ENCODE peak calls at places on chromosomes 3 and 15, in eight cellular contexts. One of them, this sample, is unnamed.

GRCh38 chr3:129315386-129315991 is 36.8 kb downstream of the HMCES start:
- DNase-seq in stimulated activated CD8-positive, alpha-beta memory T cell treated with anti-CD3 and anti-CD28 coated beads, Interleukin-4, amount 100 ng/mL, for 48 hours: peak; percentile 60
- DNase-seq in hippocampal formation: no peak
- DNase-seq in A549: peak; percentile 18
- DNase-seq in activated CD8-positive, alpha-beta memory T cell treated with anti-CD3 and anti-CD28 coated beads for 48 hours: peak; percentile 39
- DNase-seq in NCI-H345: no peak
- DNase-seq in kidney: peak; percentile 87
- DNase-seq in stomach: peak; percentile 44
- DNase-seq in this sample: no peak

GRCh38 chr3:40779039-40779438 is 254.3 kb downstream of the ZNF621 start:
- DNase-seq in stimulated activated CD8-positive, alpha-beta memory T cell treated with anti-CD3 and anti-CD28 coated beads, Interleukin-4, amount 100 ng/mL, for 48 hours: no peak
- DNase-seq in hippocampal formation: no peak
- DNase-seq in A549: no peak
- DNase-seq in activated CD8-positive, alpha-beta memory T cell treated with anti-CD3 and anti-CD28 coated beads for 48 hours: no peak
- DNase-seq in NCI-H345: no peak
- DNase-seq in kidney: no peak
- DNase-seq in stomach: no peak
- DNase-seq in this sample: no peak

GRCh38 chr3:127488740-127489139 is 101.8 kb downstream of the TPRA1 start:
- DNase-seq in stimulated activated CD8-positive, alpha-beta memory T cell treated with anti-CD3 and anti-CD28 coated beads, Interleukin-4, amount 100 ng/mL, for 48 hours: no peak
- DNase-seq in hippocampal formation: no peak
- DNase-seq in A549: no peak
- DNase-seq in activated CD8-positive, alpha-beta memory T cell treated with anti-CD3 and anti-CD28 coated beads for 48 hours: no peak
- DNase-seq in NCI-H345: no peak
- DNase-seq in kidney: no peak
- DNase-seq in stomach: no peak
- DNase-seq in this sample: no peak

GRCh38 chr3:150286390-150287147 is 121.5 kb upstream of the TSC22D2 start:
- DNase-seq in stimulated activated CD8-positive, alpha-beta memory T cell treated with anti-CD3 and anti-CD28 coated beads, Interleukin-4, amount 100 ng/mL, for 48 hours: no peak
- DNase-seq in hippocampal formation: no peak
- DNase-seq in A549: peak; percentile 75
- DNase-seq in activated CD8-positive, alpha-beta memory T cell treated with anti-CD3 and anti-CD28 coated beads for 48 hours: no peak
- DNase-seq in NCI-H345: peak; percentile 26
- DNase-seq in kidney: no peak
- DNase-seq in stomach: no peak
- DNase-seq in this sample: peak; percentile 5

GRCh38 chr15:66841953-66842681 is 140.1 kb downstream of the SMAD6 start:
- DNase-seq in stimulated activated CD8-positive, alpha-beta memory T cell treated with anti-CD3 and anti-CD28 coated beads, Interleukin-4, amount 100 ng/mL, for 48 hours: peak; percentile 36
- DNase-seq in hippocampal formation: no peak
- DNase-seq in A549: peak; percentile 68
- DNase-seq in activated CD8-positive, alpha-beta memory T cell treated with anti-CD3 and anti-CD28 coated beads for 48 hours: no peak
- DNase-seq in NCI-H345: no peak
- DNase-seq in kidney: peak; percentile 97
- DNase-seq in stomach: peak; percentile 88
- DNase-seq in this sample: no peak

GRCh38 chr3:37266809-37267208 is 92.4 kb upstream of the LRRFIP2 start:
- DNase-seq in stimulated activated CD8-positive, alpha-beta memory T cell treated with anti-CD3 and anti-CD28 coated beads, Interleukin-4, amount 100 ng/mL, for 48 hours: no peak
- DNase-seq in hippocampal formation: no peak
- DNase-seq in A549: no peak
- DNase-seq in activated CD8-positive, alpha-beta memory T cell treated with anti-CD3 and anti-CD28 coated beads for 48 hours: no peak
- DNase-seq in NCI-H345: no peak
- DNase-seq in kidney: no peak
- DNase-seq in stomach: no peak
- DNase-seq in this sample: no peak

GRCh38 chr15:29032229-29032625 is 146.5 kb downstream of the APBA2 start:
- DNase-seq in stimulated activated CD8-positive, alpha-beta memory T cell treated with anti-CD3 and anti-CD28 coated beads, Interleukin-4, amount 100 ng/mL, for 48 hours: no peak
- DNase-seq in hippocampal formation: no peak
- DNase-seq in A549: no peak
- DNase-seq in activated CD8-positive, alpha-beta memory T cell treated with anti-CD3 and anti-CD28 coated beads for 48 hours: no peak
- DNase-seq in NCI-H345: no peak
- DNase-seq in kidney: no peak
- DNase-seq in stomach: no peak
- DNase-seq in this sample: no peak

GRCh38 chr3:149151843-149152242 is 22.4 kb downstream of the HPS3 start:
- DNase-seq in stimulated activated CD8-positive, alpha-beta memory T cell treated with anti-CD3 and anti-CD28 coated beads, Interleukin-4, amount 100 ng/mL, for 48 hours: no peak
- DNase-seq in hippocampal formation: no peak
- DNase-seq in A549: no peak
- DNase-seq in activated CD8-positive, alpha-beta memory T cell treated with anti-CD3 and anti-CD28 coated beads for 48 hours: no peak
- DNase-seq in NCI-H345: no peak
- DNase-seq in kidney: no peak
- DNase-seq in stomach: no peak
- DNase-seq in this sample: no peak

GRCh38 chr3:10495003-10495402 is 10.4 kb downstream of the ATP2B2 start:
- DNase-seq in stimulated activated CD8-positive, alpha-beta memory T cell treated with anti-CD3 and anti-CD28 coated beads, Interleukin-4, amount 100 ng/mL, for 48 hours: no peak
- DNase-seq in hippocampal formation: no peak
- DNase-seq in A549: peak; percentile 53
- DNase-seq in activated CD8-positive, alpha-beta memory T cell treated with anti-CD3 and anti-CD28 coated beads for 48 hours: no peak
- DNase-seq in NCI-H345: no peak
- DNase-seq in kidney: no peak
- DNase-seq in stomach: peak; percentile 51
- DNase-seq in this sample: no peak

GRCh38 chr3:183281126-183281797 is 28.2 kb downstream of the B3GNT5 start:
- DNase-seq in stimulated activated CD8-positive, alpha-beta memory T cell treated with anti-CD3 and anti-CD28 coated beads, Interleukin-4, amount 100 ng/mL, for 48 hours: no peak
- DNase-seq in hippocampal formation: no peak
- DNase-seq in A549: no peak
- DNase-seq in activated CD8-positive, alpha-beta memory T cell treated with anti-CD3 and anti-CD28 coated beads for 48 hours: no peak
- DNase-seq in NCI-H345: no peak
- DNase-seq in kidney: no peak
- DNase-seq in stomach: no peak
- DNase-seq in this sample: no peak

GRCh38 chr15:60512937-60513336 is 34.0 kb upstream of the ICE2 start:
- DNase-seq in stimulated activated CD8-positive, alpha-beta memory T cell treated with anti-CD3 and anti-CD28 coated beads, Interleukin-4, amount 100 ng/mL, for 48 hours: no peak
- DNase-seq in hippocampal formation: no peak
- DNase-seq in A549: no peak
- DNase-seq in activated CD8-positive, alpha-beta memory T cell treated with anti-CD3 and anti-CD28 coated beads for 48 hours: no peak
- DNase-seq in NCI-H345: no peak
- DNase-seq in kidney: no peak
- DNase-seq in stomach: peak; percentile 66
- DNase-seq in this sample: no peak

GRCh38 chr3:193465992-193466618 is 87.6 kb upstream of the ATP13A5 start:
- DNase-seq in stimulated activated CD8-positive, alpha-beta memory T cell treated with anti-CD3 and anti-CD28 coated beads, Interleukin-4, amount 100 ng/mL, for 48 hours: no peak
- DNase-seq in hippocampal formation: no peak
- DNase-seq in A549: no peak
- DNase-seq in activated CD8-positive, alpha-beta memory T cell treated with anti-CD3 and anti-CD28 coated beads for 48 hours: no peak
- DNase-seq in NCI-H345: no peak
- DNase-seq in kidney: no peak
- DNase-seq in stomach: no peak
- DNase-seq in this sample: no peak

GRCh38 chr3:13610006-13610570 is 61.2 kb downstream of the FBLN2 start:
- DNase-seq in stimulated activated CD8-positive, alpha-beta memory T cell treated with anti-CD3 and anti-CD28 coated beads, Interleukin-4, amount 100 ng/mL, for 48 hours: no peak
- DNase-seq in hippocampal formation: no peak
- DNase-seq in A549: no peak
- DNase-seq in activated CD8-positive, alpha-beta memory T cell treated with anti-CD3 and anti-CD28 coated beads for 48 hours: no peak
- DNase-seq in NCI-H345: no peak
- DNase-seq in kidney: no peak
- DNase-seq in stomach: no peak
- DNase-seq in this sample: no peak

GRCh38 chr3:34258271-34259015 is 460.0 kb downstream of the PDCD6IP start:
- DNase-seq in stimulated activated CD8-positive, alpha-beta memory T cell treated with anti-CD3 and anti-CD28 coated beads, Interleukin-4, amount 100 ng/mL, for 48 hours: no peak
- DNase-seq in hippocampal formation: no peak
- DNase-seq in A549: no peak
- DNase-seq in activated CD8-positive, alpha-beta memory T cell treated with anti-CD3 and anti-CD28 coated beads for 48 hours: no peak
- DNase-seq in NCI-H345: peak; percentile 75
- DNase-seq in kidney: no peak
- DNase-seq in stomach: no peak
- DNase-seq in this sample: no peak

GRCh38 chr3:126550488-126551051 is 8.2 kb downstream of the C3orf22 start:
- DNase-seq in stimulated activated CD8-positive, alpha-beta memory T cell treated with anti-CD3 and anti-CD28 coated beads, Interleukin-4, amount 100 ng/mL, for 48 hours: no peak
- DNase-seq in hippocampal formation: no peak
- DNase-seq in A549: no peak
- DNase-seq in activated CD8-positive, alpha-beta memory T cell treated with anti-CD3 and anti-CD28 coated beads for 48 hours: no peak
- DNase-seq in NCI-H345: peak; percentile 19
- DNase-seq in kidney: peak; percentile 72
- DNase-seq in stomach: peak; percentile 19
- DNase-seq in this sample: no peak

GRCh38 chr3:104717828-104718196 is 648.9 kb upstream of the ALCAM start:
- DNase-seq in stimulated activated CD8-positive, alpha-beta memory T cell treated with anti-CD3 and anti-CD28 coated beads, Interleukin-4, amount 100 ng/mL, for 48 hours: no peak
- DNase-seq in hippocampal formation: no peak
- DNase-seq in A549: no peak
- DNase-seq in activated CD8-positive, alpha-beta memory T cell treated with anti-CD3 and anti-CD28 coated beads for 48 hours: no peak
- DNase-seq in NCI-H345: no peak
- DNase-seq in kidney: no peak
- DNase-seq in stomach: no peak
- DNase-seq in this sample: no peak